ENCODE peak calls at places on chromosomes 6 and 20, in eight cellular contexts. K is HepG2, D is psoas muscle, P is hepatocyte, Z is IMR-90, I is left ventricle myocardium inferior, X is neural progenitor cell, V is upper lobe of right lung. A is an unnamed sample.

GRCh38 chr6:138593100-138593877 is 94.0 kb upstream of the NHSL1 start:
- DNase-seq in K (peak; percentile 92), D (no peak), P (peak; percentile 72), Z (peak; percentile 99), I (no peak), X (no peak), V (no peak), A (peak; percentile 97)

GRCh38 chr20:17543531-17543961 is 12.4 kb upstream of the BFSP1 start:
- DNase-seq in K (no peak), D (no peak), P (peak; percentile 39), Z (peak; percentile 86), I (no peak), X (no peak), V (no peak), A (no peak)

GRCh38 chr6:164258421-164258820 is 843.9 kb downstream of the QKI start:
- DNase-seq in K (no peak), D (no peak), P (no peak), Z (no peak), I (no peak), X (no peak), V (no peak), A (no peak)

GRCh38 chr6:141682391-141682790 is 450.3 kb upstream of the GJE1 start:
- DNase-seq in K (no peak), D (no peak), P (no peak), Z (no peak), I (no peak), X (peak; percentile 3), V (no peak), A (no peak)

GRCh38 chr6:42028234-42029061 is 21.9 kb upstream of the TAF8 start:
- DNase-seq in K (no peak), D (no peak), P (peak; percentile 67), Z (peak; percentile 86), I (no peak), X (no peak), V (no peak), A (no peak)

GRCh38 chr6:88048556-88048955 is 915 bp downstream of the SPACA1 start:
- DNase-seq in K (no peak), D (no peak), P (peak; percentile 47), Z (no peak), I (no peak), X (no peak), V (no peak), A (no peak)

GRCh38 chr6:7628915-7629314 is 38.9 kb downstream of the SNRNP48 start:
- DNase-seq in K (no peak), D (no peak), P (no peak), Z (no peak), I (no peak), X (no peak), V (no peak), A (no peak)

GRCh38 chr6:100078509-100078908 is 84.5 kb upstream of the MCHR2 start:
- DNase-seq in K (peak; percentile 20), D (no peak), P (peak; percentile 17), Z (peak; percentile 19), I (no peak), X (peak; percentile 69), V (no peak), A (peak; percentile 69)

GRCh38 chr6:160974304-160974771 is 17.2 kb upstream of the MAP3K4 start:
- DNase-seq in K (no peak), D (peak; percentile 76), P (peak; percentile 53), Z (peak; percentile 97), I (peak; percentile 62), X (no peak), V (no peak), A (no peak)

GRCh38 chr6:118660218-118660569 is 8.8 kb upstream of the CEP85L start:
- DNase-seq in K (no peak), D (no peak), P (peak; percentile 50), Z (no peak), I (no peak), X (no peak), V (no peak), A (peak; percentile 73)

GRCh38 chr20:14062786-14063185 is 67.5 kb downstream of the MACROD2 start:
- DNase-seq in K (no peak), D (no peak), P (no peak), Z (no peak), I (no peak), X (no peak), V (no peak), A (no peak)

GRCh38 chr6:136471372-136471771 is 78.8 kb downstream of the MAP7 start:
- DNase-seq in K (no peak), D (no peak), P (no peak), Z (peak; percentile 1), I (no peak), X (peak; percentile 18), V (no peak), A (no peak)

GRCh38 chr6:136901212-136901784 is 20.8 kb upstream of the SLC35D3 start:
- DNase-seq in K (no peak), D (no peak), P (no peak), Z (no peak), I (no peak), X (no peak), V (no peak), A (no peak)

GRCh38 chr6:29924731-29925130 is 17.6 kb upstream of the HLA-A start:
- DNase-seq in K (no peak), D (no peak), P (no peak), Z (no peak), I (no peak), X (no peak), V (no peak), A (no peak)

GRCh38 chr6:136609878-136610706 is 59.9 kb upstream of the MAP7 start:
- DNase-seq in K (peak; percentile 46), D (no peak), P (peak; percentile 69), Z (peak; percentile 100), I (no peak), X (no peak), V (no peak), A (peak; percentile 97)

GRCh38 chr6:104625536-104625935 is 234.2 kb downstream of the HACE1 start:
- DNase-seq in K (no peak), D (no peak), P (peak; percentile 44), Z (peak; percentile 16), I (no peak), X (peak; percentile 4), V (no peak), A (no peak)

GRCh38 chr6:43781941-43782704 is 12.1 kb downstream of the VEGFA start:
- DNase-seq in K (no peak), D (no peak), P (no peak), Z (no peak), I (no peak), X (no peak), V (no peak), A (no peak)

GRCh38 chr20:6976535-6976934 is 209.0 kb downstream of the BMP2 start:
- DNase-seq in K (no peak), D (no peak), P (no peak), Z (no peak), I (no peak), X (no peak), V (no peak), A (no peak)

GRCh38 chr6:136226027-136226673 is 24.0 kb downstream of the MTFR2 start:
- DNase-seq in K (peak; percentile 59), D (peak; percentile 52), P (peak; percentile 65), Z (peak; percentile 67), I (peak; percentile 27), X (peak; percentile 54), V (no peak), A (peak; percentile 61)

GRCh38 chr6:44297063-44298038 is 15.8 kb downstream of the AARS2 start:
- DNase-seq in K (no peak), D (peak; percentile 66), P (peak; percentile 70), Z (peak; percentile 29), I (peak; percentile 41), X (peak; percentile 85), V (no peak), A (peak; percentile 62)

GRCh38 chr6:5592911-5593519 is 331.7 kb downstream of the FARS2 start:
- DNase-seq in K (no peak), D (no peak), P (no peak), Z (no peak), I (no peak), X (no peak), V (no peak), A (no peak)

GRCh38 chr6:38116248-38116647 is 296.7 kb downstream of the ZFAND3 start:
- DNase-seq in K (no peak), D (no peak), P (no peak), Z (no peak), I (no peak), X (no peak), V (no peak), A (no peak)

GRCh38 chr20:2839732-2840137 is 720 bp downstream of the PCED1A start:
- DNase-seq in K (no peak), D (peak; percentile 61), P (no peak), Z (no peak), I (no peak), X (no peak), V (no peak), A (no peak)
- H3K27ac ChIP-seq in K (no peak overlapping the region), D (peak overlapping the region; percentile 91), P (no peak overlapping the region), Z (no peak overlapping the region), I (peak overlapping the region; percentile 95), X (no peak overlapping the region), V (peak overlapping the region; percentile 95), A (peak overlapping the region; percentile 94)

DNA sequence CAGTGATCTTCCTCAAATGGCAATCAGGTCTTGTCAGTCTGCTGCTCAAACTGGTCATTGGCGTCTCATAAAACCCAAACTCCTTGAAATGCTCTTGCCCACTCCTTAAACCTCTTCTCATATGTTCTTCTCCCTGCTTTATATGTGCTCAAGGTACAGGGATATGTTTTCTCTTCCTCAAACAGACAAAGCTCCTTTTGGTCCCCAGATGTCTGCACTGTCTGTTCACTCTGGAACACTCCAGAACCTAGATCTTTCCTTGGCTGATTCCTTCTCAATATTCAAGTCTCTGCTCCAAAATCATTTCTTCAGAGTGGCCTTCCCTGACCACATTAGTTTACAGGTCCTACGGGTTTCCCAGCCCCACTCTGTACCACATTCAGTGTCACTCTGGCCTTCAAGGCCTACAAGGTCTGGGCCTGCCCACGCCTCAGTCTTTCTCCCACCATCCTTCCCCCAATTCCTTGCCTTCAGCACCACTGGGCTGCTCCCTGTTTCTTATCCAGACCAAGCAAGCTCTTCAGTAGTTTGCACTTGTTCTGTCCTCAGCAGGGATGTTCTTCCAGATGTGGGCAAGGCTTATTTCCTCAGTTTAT is 9.0 kb downstream of the THEMIS start:
- DNase-seq in K (no peak), D (no peak), P (no peak), Z (no peak), I (no peak), X (no peak), V (no peak), A (no peak)
- H3K4me1 ChIP-seq in K (no peaks in the 10 kb centered on the region), D (no peaks in the 10 kb centered on the region), P (no peaks in the 10 kb centered on the region), Z (no peaks in the 10 kb centered on the region), I (no peaks in the 10 kb centered on the region), X (no peaks in the 10 kb centered on the region), V (no peaks in the 10 kb centered on the region), A (no peaks in the 10 kb centered on the region)

DNA sequence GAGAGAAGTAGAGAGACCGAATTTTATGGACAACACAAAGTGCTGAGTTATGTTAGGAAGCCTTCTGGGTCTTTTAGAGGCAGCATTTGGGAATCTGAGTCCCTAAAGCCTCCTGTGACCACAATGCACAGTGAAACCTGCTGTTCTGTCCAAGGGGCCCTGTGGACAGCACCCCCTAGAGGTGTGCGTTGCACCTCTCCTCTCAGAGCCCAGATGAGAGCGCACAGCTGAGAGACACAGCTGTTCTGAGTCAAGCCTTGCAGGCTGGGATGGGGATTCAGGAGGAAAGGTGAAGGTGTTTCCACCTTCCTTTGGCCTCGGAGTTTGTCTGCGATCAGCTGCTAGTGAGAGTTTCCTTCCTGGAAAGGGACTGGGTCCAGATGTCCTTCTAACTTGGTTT is 13.0 kb downstream of the PCK1 start:
- DNase-seq in K (no peak), D (no peak), P (no peak), Z (no peak), I (no peak), X (no peak), V (no peak), A (no peak)
- TF ChIP-seq CTCF in K (peak; percentile 71), D (no peak), P (peak; percentile 24), Z (no peak), I (no peak), X (peak; percentile 53), V (peak; percentile 28), A (peak; percentile 48)

GRCh38 chr6:155504848-155505247 is 49.2 kb upstream of the NOX3 start:
- DNase-seq in K (no peak), D (no peak), P (no peak), Z (no peak), I (no peak), X (no peak), V (no peak), A (no peak)
- H3K27ac ChIP-seq in K (no peak overlapping the region), D (no peak overlapping the region), P (no peak overlapping the region), Z (peak overlapping the region; percentile 74), I (no peak overlapping the region), X (no peak overlapping the region), V (peak overlapping the region; percentile 32), A (no peak overlapping the region)